ENCODE peak calls at places on chromosomes 6 and 20, in five cellular contexts. E is stomach, P is glutamatergic neuron, F is mesothelial cell of epicardium, M is body of pancreas. Q is an unnamed sample.

GRCh38 chr6:80742481-80742880 is 636.0 kb downstream of the BCKDHB start:
- DNase-seq in E (no peak), P (no peak), F (no peak), M (no peak), Q (peak)

GRCh38 chr20:56202493-56203077 is 45.9 kb upstream of the MC3R start:
- DNase-seq in E (no peak), P (no peak), F (no peak), M (no peak), Q (no peak)

GRCh38 chr6:152634773-152635172 is 2.4 kb downstream of the SYNE1 start:
- DNase-seq in E (no peak), P (no peak), F (no peak), M (no peak), Q (no peak)

GRCh38 chr6:153778216-153778615 is 260.8 kb upstream of the OPRM1 start:
- DNase-seq in E (no peak), P (no peak), F (no peak), M (no peak), Q (no peak)

GRCh38 chr6:31782126-31782941 is 5.2 kb upstream of the VWA7 start:
- DNase-seq in E (no peak), P (no peak), F (no peak), M (no peak), Q (no peak)

GRCh38 chr6:133170602-133171001 is 70.6 kb upstream of the EYA4 start:
- DNase-seq in E (no peak), P (no peak), F (no peak), M (no peak), Q (no peak)

GRCh38 chr6:6981923-6982322 is 125.8 kb upstream of the RREB1 start:
- DNase-seq in E (no peak), P (no peak), F (no peak), M (peak), Q (no peak)

GRCh38 chr6:20630136-20630535 is 95.9 kb downstream of the CDKAL1 start:
- DNase-seq in E (no peak), P (no peak), F (no peak), M (no peak), Q (no peak)

GRCh38 chr6:20953019-20953418 is 418.8 kb downstream of the CDKAL1 start:
- DNase-seq in E (no peak), P (no peak), F (no peak), M (no peak), Q (no peak)

GRCh38 chr6:25279748-25280616 is 808 bp downstream of the CARMIL1 start:
- DNase-seq in E (peak), P (peak), F (peak), M (peak), Q (no peak)

GRCh38 chr6:30883743-30884520 is at the start of gene DDR1:
- DNase-seq in E (peak), P (peak), F (peak), M (peak), Q (no peak)

GRCh38 chr6:134058622-134059366 is 6.4 kb upstream of the SLC2A12 start:
- DNase-seq in E (no peak), P (no peak), F (no peak), M (no peak), Q (no peak)

GRCh38 chr6:64520050-64520449 is 884.4 kb downstream of the PHF3 start:
- DNase-seq in E (no peak), P (no peak), F (no peak), M (no peak), Q (peak)

GRCh38 chr6:167093922-167094432 is 28.9 kb upstream of the CCR6 start:
- DNase-seq in E (no peak), P (no peak), F (no peak), M (no peak), Q (no peak)

GRCh38 chr6:151403919-151404308 is 12.6 kb upstream of the ZBTB2 start:
- DNase-seq in E (no peak), P (no peak), F (no peak), M (no peak), Q (no peak)

GRCh38 chr6:20211941-20212391 is 303 bp downstream of the MBOAT1 start:
- DNase-seq in E (peak), P (peak), F (no peak), M (peak), Q (no peak)

DNA sequence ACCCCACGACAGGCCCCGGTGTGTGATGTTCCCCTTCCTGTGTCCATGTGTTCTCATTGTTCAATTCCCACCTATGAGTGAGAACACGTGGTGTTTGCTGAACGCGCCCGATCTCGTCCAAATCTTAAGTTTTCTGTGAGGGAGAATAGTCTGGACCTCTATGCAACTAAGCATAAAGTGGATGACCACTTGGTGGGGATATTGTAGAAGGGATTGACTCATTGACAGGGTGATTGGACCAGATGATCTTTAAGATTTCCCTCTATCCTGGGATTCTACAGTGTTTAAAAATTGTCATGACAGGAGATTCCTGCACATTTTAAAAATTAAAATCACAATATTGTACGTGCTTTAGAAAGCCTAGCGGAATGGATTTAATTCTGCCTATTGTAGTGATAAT is 141.3 kb downstream of the TRMT11 start:
- DNase-seq in E (no peak), P (no peak), F (no peak), M (no peak), Q (no peak)
- TF ChIP-seq CTCF in E (no peak), P (no peak), F (no peak), M (no peak), Q (no peak)

DNA sequence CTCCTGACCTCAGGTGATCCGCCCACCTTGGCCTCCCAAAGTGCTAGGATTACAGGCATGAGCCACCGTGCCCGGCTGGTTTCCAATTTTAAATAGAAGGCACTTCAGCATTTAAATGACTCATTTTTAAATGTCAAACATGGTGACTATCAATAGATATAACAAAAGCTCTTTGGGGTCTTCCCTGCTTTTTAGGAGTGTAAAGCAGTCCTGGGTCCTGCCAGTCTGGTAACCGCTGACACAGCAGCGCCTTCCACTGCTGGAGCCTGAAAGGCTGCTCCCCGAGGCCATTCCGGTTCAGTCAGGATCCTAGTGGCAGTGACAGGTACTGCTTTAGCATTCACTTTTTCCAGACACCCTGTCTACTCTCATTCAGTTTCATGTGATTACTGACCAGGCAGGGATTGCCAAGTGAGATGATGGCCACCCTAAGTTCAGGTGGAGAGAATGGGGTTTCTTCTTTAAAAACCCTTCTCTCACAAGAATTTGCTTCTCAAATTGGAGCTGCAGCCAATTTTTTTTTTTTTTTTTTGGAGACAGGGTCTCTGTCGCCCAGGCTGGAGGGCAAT is 5.1 kb downstream of the DIDO1 start:
- DNase-seq in E (peak), P (peak), F (peak), M (peak), Q (no peak)
- TF ChIP-seq CTCF in E (peak), P (peak), F (peak), M (peak), Q (peak)

GRCh38 chr6:39273394-39273793 is 40.8 kb downstream of the KCNK17 start:
- DNase-seq in E (peak), P (no peak), F (no peak), M (no peak), Q (no peak)
- TF ChIP-seq CTCF in E (no peak), P (no peak), F (no peak), M (no peak), Q (no peak)

GRCh38 chr20:44218441-44218840 is 7.9 kb upstream of the OSER1 start:
- DNase-seq in E (no peak), P (no peak), F (no peak), M (no peak), Q (no peak)

GRCh38 chr20:44211177-44212039 is 837 bp upstream of the OSER1 start:
- DNase-seq in E (no peak), P (no peak), F (no peak), M (peak), Q (no peak)

GRCh38 chr20:44212792-44213191 is 2.2 kb upstream of the OSER1 start:
- DNase-seq in E (no peak), P (no peak), F (no peak), M (no peak), Q (no peak)

GRCh38 chr20:44217342-44218092 is 6.9 kb upstream of the OSER1 start:
- DNase-seq in E (peak), P (peak), F (peak), M (peak), Q (no peak)

GRCh38 chr20:44215125-44215524 is 4.6 kb upstream of the OSER1 start:
- DNase-seq in E (peak), P (peak), F (peak), M (peak), Q (no peak)
- TF ChIP-seq CTCF in E (peak), P (peak), F (peak), M (peak), Q (peak)

DNA sequence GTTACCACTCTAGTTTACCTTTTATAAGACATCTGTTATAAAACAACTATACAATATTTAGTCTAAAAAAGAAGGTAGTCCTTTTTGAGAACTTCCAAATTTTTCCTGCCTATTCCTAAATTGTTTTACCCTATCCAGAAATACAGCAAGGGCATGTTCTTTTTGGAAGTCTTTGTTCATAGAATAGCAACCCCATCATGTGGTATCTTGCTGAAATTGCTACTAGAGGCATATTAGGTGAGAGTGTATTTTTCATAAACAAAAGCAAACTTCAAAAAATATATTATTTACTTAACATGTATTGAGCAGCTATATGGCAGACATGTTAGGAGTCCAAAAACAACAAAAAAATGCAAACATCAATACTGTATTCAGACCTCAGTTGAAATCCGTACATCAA is 371.8 kb upstream of the NRSN1 start:
- DNase-seq in E (no peak), P (no peak), F (no peak), M (no peak), Q (no peak)
- TF ChIP-seq CTCF in E (no peak), P (no peak), F (no peak), M (no peak), Q (no peak)

DNA sequence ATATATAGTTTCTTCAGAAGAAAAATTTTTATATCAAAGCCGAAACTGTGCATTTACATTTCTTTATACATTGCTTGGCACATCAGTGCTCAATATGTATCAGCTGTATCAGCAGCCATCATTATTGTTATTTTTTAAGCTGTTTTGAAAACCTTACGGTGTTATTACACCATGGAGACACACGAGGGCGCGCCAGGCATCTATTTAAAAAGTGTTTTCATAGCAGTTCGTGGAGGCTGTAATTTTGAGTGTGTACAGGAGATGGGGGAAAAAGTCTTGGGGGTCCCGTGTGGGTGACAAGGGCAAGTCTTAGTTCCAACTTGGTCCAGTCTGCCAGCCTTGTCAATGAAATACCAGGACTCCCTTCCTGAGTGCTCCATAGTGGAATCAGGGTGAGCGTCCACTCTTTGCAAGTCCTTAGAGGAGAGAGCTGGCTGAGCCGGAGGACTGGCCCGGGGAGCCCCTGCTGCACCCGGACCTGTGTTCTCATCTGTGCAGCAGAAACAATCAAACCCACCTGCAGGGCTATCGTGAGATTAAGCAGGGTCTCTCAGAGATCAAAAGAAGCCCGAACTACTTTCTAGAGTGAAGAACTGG is 43.3 kb downstream of the SLC2A10 start:
- DNase-seq in E (peak), P (peak), F (peak), M (peak), Q (peak)
- TF ChIP-seq CTCF in E (peak), P (peak), F (peak), M (peak), Q (peak)

DNA sequence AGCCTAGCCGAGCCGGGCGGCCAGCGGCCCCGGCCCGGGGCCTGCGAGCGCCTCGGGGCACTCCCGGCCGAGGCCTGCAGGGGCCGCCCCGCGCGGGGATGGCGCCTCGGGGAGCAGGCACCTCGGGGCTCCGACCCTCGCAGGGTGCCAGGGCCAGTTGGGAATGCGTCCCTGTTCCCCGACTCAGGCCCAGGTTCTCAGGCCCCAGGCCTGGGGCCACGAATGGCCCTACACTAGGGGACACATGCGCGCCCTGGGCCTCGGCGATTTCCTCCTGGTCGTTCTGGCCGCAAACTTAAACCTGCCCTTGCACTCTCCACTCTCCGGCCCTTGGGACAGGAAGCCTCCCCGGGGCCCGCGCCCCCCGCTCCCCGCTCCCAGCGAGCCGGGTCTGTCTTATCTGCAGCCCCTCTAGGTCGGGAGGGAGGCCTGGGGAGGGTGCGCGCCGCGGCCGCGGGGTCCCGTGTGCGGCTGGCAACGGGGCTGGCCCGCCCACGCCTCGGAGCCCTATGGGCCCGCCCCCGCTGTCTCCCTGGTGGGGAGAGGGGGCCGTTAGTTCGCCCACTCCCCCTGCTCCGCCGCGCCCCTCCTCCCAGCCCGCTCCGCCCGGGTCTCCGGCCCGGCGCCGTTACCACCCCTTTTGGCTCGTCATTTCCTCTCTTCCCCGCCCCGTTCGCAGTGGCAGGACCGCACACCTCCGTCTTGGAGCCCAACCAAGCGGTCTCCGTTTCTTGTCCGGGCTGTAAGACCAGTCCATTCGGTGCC is 611 bp downstream of the NFYA start:
- DNase-seq in E (peak), P (peak), F (peak), M (peak), Q (no peak)
- TF ChIP-seq CTCF in E (peak), P (peak), F (peak), M (peak), Q (no peak)